ENCODE peak calls at places on chromosomes 13 and 19, in nine cellular contexts. One of them, this sample, is unnamed.

GRCh38 chr19:37988758-37989635 is 82.0 kb downstream of the SIPA1L3 start:
- DNase-seq in fibroblast of lung: no peak
- DNase-seq in upper lobe of left lung: no peak
- DNase-seq in uterus: no peak
- DNase-seq in right lobe of liver: peak; percentile 68
- DNase-seq in thoracic aorta: no peak
- DNase-seq in endodermal cell: peak; percentile 79
- DNase-seq in colonic mucosa: no peak
- DNase-seq in psoas muscle: no peak
- DNase-seq in this sample: no peak

GRCh38 chr13:111916201-111916600 is 150.7 kb upstream of the SOX1 start:
- DNase-seq in fibroblast of lung: no peak
- DNase-seq in upper lobe of left lung: no peak
- DNase-seq in uterus: no peak
- DNase-seq in right lobe of liver: no peak
- DNase-seq in thoracic aorta: no peak
- DNase-seq in endodermal cell: peak; percentile 13
- DNase-seq in colonic mucosa: no peak
- DNase-seq in psoas muscle: no peak
- DNase-seq in this sample: no peak

GRCh38 chr13:32695602-32696250 is 109.5 kb downstream of the PDS5B start:
- DNase-seq in fibroblast of lung: peak; percentile 4
- DNase-seq in upper lobe of left lung: no peak
- DNase-seq in uterus: no peak
- DNase-seq in right lobe of liver: no peak
- DNase-seq in thoracic aorta: no peak
- DNase-seq in endodermal cell: no peak
- DNase-seq in colonic mucosa: no peak
- DNase-seq in psoas muscle: no peak
- DNase-seq in this sample: no peak

GRCh38 chr13:92158335-92158734 is 759.9 kb downstream of the GPC5 start:
- DNase-seq in fibroblast of lung: peak; percentile 79
- DNase-seq in upper lobe of left lung: no peak
- DNase-seq in uterus: no peak
- DNase-seq in right lobe of liver: no peak
- DNase-seq in thoracic aorta: no peak
- DNase-seq in endodermal cell: no peak
- DNase-seq in colonic mucosa: no peak
- DNase-seq in psoas muscle: no peak
- DNase-seq in this sample: peak; percentile 13

GRCh38 chr13:21594715-21595545 is 9.0 kb downstream of the MICU2 start:
- DNase-seq in fibroblast of lung: no peak
- DNase-seq in upper lobe of left lung: no peak
- DNase-seq in uterus: no peak
- DNase-seq in right lobe of liver: no peak
- DNase-seq in thoracic aorta: no peak
- DNase-seq in endodermal cell: no peak
- DNase-seq in colonic mucosa: no peak
- DNase-seq in psoas muscle: no peak
- DNase-seq in this sample: no peak

GRCh38 chr19:6828698-6829633 is 56.5 kb downstream of the VAV1 start:
- DNase-seq in fibroblast of lung: no peak
- DNase-seq in upper lobe of left lung: no peak
- DNase-seq in uterus: no peak
- DNase-seq in right lobe of liver: no peak
- DNase-seq in thoracic aorta: no peak
- DNase-seq in endodermal cell: peak; percentile 97
- DNase-seq in colonic mucosa: no peak
- DNase-seq in psoas muscle: no peak
- DNase-seq in this sample: no peak

GRCh38 chr13:53782400-53783030 is 753.9 kb downstream of the OLFM4 start:
- DNase-seq in fibroblast of lung: peak; percentile 66
- DNase-seq in upper lobe of left lung: no peak
- DNase-seq in uterus: no peak
- DNase-seq in right lobe of liver: no peak
- DNase-seq in thoracic aorta: no peak
- DNase-seq in endodermal cell: peak; percentile 65
- DNase-seq in colonic mucosa: peak; percentile 17
- DNase-seq in psoas muscle: no peak
- DNase-seq in this sample: peak; percentile 6

GRCh38 chr19:5058456-5059190 is 89.7 kb downstream of the KDM4B start:
- DNase-seq in fibroblast of lung: no peak
- DNase-seq in upper lobe of left lung: no peak
- DNase-seq in uterus: no peak
- DNase-seq in right lobe of liver: no peak
- DNase-seq in thoracic aorta: no peak
- DNase-seq in endodermal cell: no peak
- DNase-seq in colonic mucosa: no peak
- DNase-seq in psoas muscle: no peak
- DNase-seq in this sample: no peak

GRCh38 chr13:27792393-27793218 is at the start of gene GSX1:
- DNase-seq in fibroblast of lung: peak; percentile 74
- DNase-seq in upper lobe of left lung: peak; percentile 56
- DNase-seq in uterus: no peak
- DNase-seq in right lobe of liver: peak; percentile 65
- DNase-seq in thoracic aorta: no peak
- DNase-seq in endodermal cell: peak; percentile 94
- DNase-seq in colonic mucosa: peak; percentile 44
- DNase-seq in psoas muscle: peak; percentile 72
- DNase-seq in this sample: no peak

DNA sequence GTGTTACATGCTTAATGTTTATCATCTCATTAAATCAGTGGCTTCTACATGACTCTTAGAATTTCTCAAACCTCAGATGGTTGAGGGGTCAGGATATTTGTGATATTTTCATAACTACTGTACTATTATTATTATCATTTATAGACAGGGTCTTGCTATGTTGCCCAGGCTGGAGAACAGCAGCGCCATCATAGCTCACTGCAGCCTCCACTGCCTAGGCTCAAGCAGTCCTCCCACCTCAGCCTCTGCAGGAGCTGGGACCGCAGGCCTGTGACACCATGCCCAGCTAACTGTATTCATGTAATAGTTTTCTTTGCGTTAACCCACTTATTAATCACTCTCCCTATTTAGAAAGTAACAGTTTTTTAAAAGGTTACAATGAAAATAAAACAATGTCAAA is 9.5 kb downstream of the IER2 start:
- DNase-seq in fibroblast of lung: no peak
- DNase-seq in upper lobe of left lung: no peak
- DNase-seq in uterus: no peak
- DNase-seq in right lobe of liver: no peak
- DNase-seq in thoracic aorta: no peak
- DNase-seq in endodermal cell: no peak
- DNase-seq in colonic mucosa: no peak
- DNase-seq in psoas muscle: no peak
- DNase-seq in this sample: no peak
- H3K4me1 ChIP-seq in fibroblast of lung: peaks cover 27% of the 10 kb centered on the region
- H3K4me1 ChIP-seq in upper lobe of left lung: peaks cover 44% of the 10 kb centered on the region
- H3K4me1 ChIP-seq in uterus: no peaks in the 10 kb centered on the region
- H3K4me1 ChIP-seq in right lobe of liver: peaks cover 28% of the 10 kb centered on the region
- H3K4me1 ChIP-seq in thoracic aorta: peaks cover 17% of the 10 kb centered on the region
- H3K4me1 ChIP-seq in endodermal cell: peaks cover 13% of the 10 kb centered on the region
- H3K4me1 ChIP-seq in colonic mucosa: peaks cover 17% of the 10 kb centered on the region
- H3K4me1 ChIP-seq in psoas muscle: peaks cover 19% of the 10 kb centered on the region
- H3K4me1 ChIP-seq in this sample: peaks cover 22% of the 10 kb centered on the region

GRCh38 chr19:33192010-33192409 is 2.1 kb upstream of the LRP3 start:
- DNase-seq in fibroblast of lung: no peak
- DNase-seq in upper lobe of left lung: no peak
- DNase-seq in uterus: no peak
- DNase-seq in right lobe of liver: no peak
- DNase-seq in thoracic aorta: no peak
- DNase-seq in endodermal cell: peak; percentile 71
- DNase-seq in colonic mucosa: no peak
- DNase-seq in psoas muscle: peak; percentile 6
- DNase-seq in this sample: no peak
- TF ChIP-seq CTCF in fibroblast of lung: peak; percentile 35
- TF ChIP-seq CTCF in upper lobe of left lung: no peak
- TF ChIP-seq CTCF in uterus: no peak
- TF ChIP-seq CTCF in right lobe of liver: no peak
- TF ChIP-seq CTCF in thoracic aorta: no peak
- TF ChIP-seq CTCF in endodermal cell: peak; percentile 70
- TF ChIP-seq CTCF in colonic mucosa: no peak
- TF ChIP-seq CTCF in psoas muscle: no peak
- TF ChIP-seq CTCF in this sample: peak; percentile 26

GRCh38 chr13:99414048-99414995 is 87.0 kb upstream of the TM9SF2 start:
- DNase-seq in fibroblast of lung: no peak
- DNase-seq in upper lobe of left lung: no peak
- DNase-seq in uterus: no peak
- DNase-seq in right lobe of liver: peak; percentile 11
- DNase-seq in thoracic aorta: no peak
- DNase-seq in endodermal cell: peak; percentile 69
- DNase-seq in colonic mucosa: no peak
- DNase-seq in psoas muscle: peak; percentile 12
- DNase-seq in this sample: no peak

GRCh38 chr13:99415014-99415650 is 86.1 kb upstream of the TM9SF2 start:
- DNase-seq in fibroblast of lung: no peak
- DNase-seq in upper lobe of left lung: peak; percentile 44
- DNase-seq in uterus: no peak
- DNase-seq in right lobe of liver: no peak
- DNase-seq in thoracic aorta: no peak
- DNase-seq in endodermal cell: no peak
- DNase-seq in colonic mucosa: no peak
- DNase-seq in psoas muscle: peak; percentile 41
- DNase-seq in this sample: no peak

GRCh38 chr13:99416411-99417121 is 84.7 kb upstream of the TM9SF2 start:
- DNase-seq in fibroblast of lung: no peak
- DNase-seq in upper lobe of left lung: peak; percentile 8
- DNase-seq in uterus: no peak
- DNase-seq in right lobe of liver: peak; percentile 37
- DNase-seq in thoracic aorta: no peak
- DNase-seq in endodermal cell: no peak
- DNase-seq in colonic mucosa: no peak
- DNase-seq in psoas muscle: peak; percentile 39
- DNase-seq in this sample: no peak

GRCh38 chr13:99417151-99417820 is 84.0 kb upstream of the TM9SF2 start:
- DNase-seq in fibroblast of lung: no peak
- DNase-seq in upper lobe of left lung: peak; percentile 10
- DNase-seq in uterus: no peak
- DNase-seq in right lobe of liver: peak; percentile 28
- DNase-seq in thoracic aorta: no peak
- DNase-seq in endodermal cell: peak; percentile 82
- DNase-seq in colonic mucosa: no peak
- DNase-seq in psoas muscle: peak; percentile 12
- DNase-seq in this sample: no peak

DNA sequence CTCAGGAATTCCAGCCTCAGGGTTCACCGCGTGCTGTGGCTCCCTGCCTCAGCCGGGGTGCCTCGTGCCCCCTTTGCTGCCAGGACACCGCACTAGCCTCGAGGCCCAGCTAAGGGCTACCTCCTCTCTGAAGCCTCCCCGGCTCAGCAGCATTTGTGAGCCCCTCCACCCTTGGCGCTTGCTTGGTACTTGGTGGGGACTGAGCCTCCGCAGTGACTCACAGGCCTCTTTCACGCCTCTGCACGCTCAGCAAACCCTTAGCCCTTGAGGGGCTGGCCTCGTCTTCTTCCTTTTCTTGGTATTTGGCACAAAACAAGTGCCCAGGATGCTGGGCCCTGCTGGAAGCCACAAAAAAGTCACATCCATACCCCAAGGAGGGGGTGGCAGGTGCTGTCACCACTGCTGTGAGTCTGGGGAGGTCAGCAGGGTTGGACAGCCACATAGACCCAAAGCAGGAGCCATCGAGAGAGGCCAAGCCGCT is 85.4 kb upstream of the TM9SF2 start:
- DNase-seq in fibroblast of lung: no peak
- DNase-seq in upper lobe of left lung: no peak
- DNase-seq in uterus: no peak
- DNase-seq in right lobe of liver: peak; percentile 38
- DNase-seq in thoracic aorta: no peak
- DNase-seq in endodermal cell: no peak
- DNase-seq in colonic mucosa: no peak
- DNase-seq in psoas muscle: peak; percentile 48
- DNase-seq in this sample: no peak
- H3K4me1 ChIP-seq in fibroblast of lung: no peaks in the 10 kb centered on the region
- H3K4me1 ChIP-seq in upper lobe of left lung: no peaks in the 10 kb centered on the region
- H3K4me1 ChIP-seq in uterus: no peaks in the 10 kb centered on the region
- H3K4me1 ChIP-seq in right lobe of liver: no peaks in the 10 kb centered on the region
- H3K4me1 ChIP-seq in thoracic aorta: no peaks in the 10 kb centered on the region
- H3K4me1 ChIP-seq in endodermal cell: peaks cover 7% of the 10 kb centered on the region
- H3K4me1 ChIP-seq in colonic mucosa: no peaks in the 10 kb centered on the region
- H3K4me1 ChIP-seq in psoas muscle: no peaks in the 10 kb centered on the region
- H3K4me1 ChIP-seq in this sample: no peaks in the 10 kb centered on the region

GRCh38 chr13:43229506-43229905 is 206.1 kb downstream of the DNAJC15 start:
- DNase-seq in fibroblast of lung: peak; percentile 84
- DNase-seq in upper lobe of left lung: no peak
- DNase-seq in uterus: no peak
- DNase-seq in right lobe of liver: no peak
- DNase-seq in thoracic aorta: no peak
- DNase-seq in endodermal cell: no peak
- DNase-seq in colonic mucosa: no peak
- DNase-seq in psoas muscle: no peak
- DNase-seq in this sample: no peak
- TF ChIP-seq CTCF in fibroblast of lung: peak; percentile 14
- TF ChIP-seq CTCF in upper lobe of left lung: no peak
- TF ChIP-seq CTCF in uterus: no peak
- TF ChIP-seq CTCF in right lobe of liver: no peak
- TF ChIP-seq CTCF in thoracic aorta: no peak
- TF ChIP-seq CTCF in endodermal cell: no peak
- TF ChIP-seq CTCF in colonic mucosa: no peak
- TF ChIP-seq CTCF in psoas muscle: no peak
- TF ChIP-seq CTCF in this sample: no peak